ENCODE peak calls at places on chromosome 21, in six cellular contexts. One of them, this sample, is unnamed. For H3K9me3, the result is how much of the 10 kb centered on the place peaks cover.

GRCh38 chr21:45860493-45861155 is 120.9 kb upstream of the COL6A1 start:
- DNase-seq in heart left ventricle: no peak
- DNase-seq in upper lobe of left lung: peak
- DNase-seq in IMR-90: no peak
- DNase-seq in tibial nerve: no peak
- DNase-seq in psoas muscle: no peak
- DNase-seq in this sample: no peak

GRCh38 chr21:33395866-33396265 is 7.3 kb upstream of the IFNGR2 start:
- DNase-seq in heart left ventricle: no peak
- DNase-seq in tibial nerve: no peak
- DNase-seq in psoas muscle: no peak
- DNase-seq in IMR-90: peak
- DNase-seq in upper lobe of left lung: no peak
- DNase-seq in this sample: no peak

GRCh38 chr21:42286416-42286815 is 28.8 kb downstream of the TFF3 start:
- DNase-seq in IMR-90: no peak
- DNase-seq in psoas muscle: no peak
- DNase-seq in tibial nerve: no peak
- DNase-seq in upper lobe of left lung: no peak
- DNase-seq in heart left ventricle: no peak
- DNase-seq in this sample: no peak

GRCh38 chr21:43364851-43365424 is 62.0 kb downstream of the SIK1 start:
- DNase-seq in heart left ventricle: no peak
- DNase-seq in tibial nerve: no peak
- DNase-seq in upper lobe of left lung: peak
- DNase-seq in IMR-90: no peak
- DNase-seq in psoas muscle: no peak
- DNase-seq in this sample: peak

GRCh38 chr21:42195378-42196031 is 23.4 kb upstream of the ABCG1 start:
- DNase-seq in upper lobe of left lung: peak
- DNase-seq in tibial nerve: no peak
- DNase-seq in heart left ventricle: no peak
- DNase-seq in IMR-90: peak
- DNase-seq in psoas muscle: no peak
- DNase-seq in this sample: no peak

GRCh38 chr21:42486120-42486519 is 9.9 kb downstream of the RSPH1 start:
- DNase-seq in upper lobe of left lung: no peak
- DNase-seq in psoas muscle: no peak
- DNase-seq in IMR-90: no peak
- DNase-seq in tibial nerve: no peak
- DNase-seq in heart left ventricle: no peak
- DNase-seq in this sample: no peak

GRCh38 chr21:34307991-34308532 is 55.7 kb upstream of the KCNE2 start:
- DNase-seq in heart left ventricle: no peak
- DNase-seq in upper lobe of left lung: no peak
- DNase-seq in tibial nerve: no peak
- DNase-seq in IMR-90: no peak
- DNase-seq in psoas muscle: no peak
- DNase-seq in this sample: no peak

GRCh38 chr21:37072239-37072987 is 458 bp downstream of the PIGP start:
- DNase-seq in upper lobe of left lung: peak
- DNase-seq in IMR-90: peak
- DNase-seq in psoas muscle: peak
- DNase-seq in heart left ventricle: peak
- DNase-seq in tibial nerve: peak
- DNase-seq in this sample: peak

GRCh38 chr21:28705616-28706015 is 287.1 kb downstream of the LTN1 start:
- DNase-seq in psoas muscle: no peak
- DNase-seq in IMR-90: peak
- DNase-seq in heart left ventricle: no peak
- DNase-seq in tibial nerve: no peak
- DNase-seq in upper lobe of left lung: no peak
- DNase-seq in this sample: no peak

GRCh38 chr21:43467785-43468184 is 40.9 kb upstream of the SIK1 start:
- DNase-seq in psoas muscle: no peak
- DNase-seq in IMR-90: no peak
- DNase-seq in heart left ventricle: no peak
- DNase-seq in upper lobe of left lung: no peak
- DNase-seq in tibial nerve: no peak
- DNase-seq in this sample: no peak

GRCh38 chr21:43318841-43319781 is 107.8 kb downstream of the SIK1 start:
- DNase-seq in tibial nerve: no peak
- DNase-seq in heart left ventricle: peak
- DNase-seq in psoas muscle: peak
- DNase-seq in upper lobe of left lung: no peak
- DNase-seq in IMR-90: peak
- DNase-seq in this sample: peak

GRCh38 chr21:46126321-46127238 is 28.7 kb downstream of the COL6A2 start:
- DNase-seq in psoas muscle: peak
- DNase-seq in upper lobe of left lung: peak
- DNase-seq in heart left ventricle: peak
- DNase-seq in IMR-90: no peak
- DNase-seq in tibial nerve: peak
- DNase-seq in this sample: peak

GRCh38 chr21:20570824-20571232 is 427.4 kb upstream of the NCAM2 start:
- DNase-seq in IMR-90: no peak
- DNase-seq in heart left ventricle: no peak
- DNase-seq in psoas muscle: no peak
- DNase-seq in tibial nerve: no peak
- DNase-seq in upper lobe of left lung: no peak
- DNase-seq in this sample: no peak

GRCh38 chr21:46597896-46598343 is 7.0 kb downstream of the S100B start:
- DNase-seq in tibial nerve: no peak
- DNase-seq in psoas muscle: no peak
- DNase-seq in heart left ventricle: no peak
- DNase-seq in IMR-90: no peak
- DNase-seq in upper lobe of left lung: peak
- DNase-seq in this sample: no peak

GRCh38 chr21:42424848-42425602 is 21.3 kb downstream of the UBASH3A start:
- DNase-seq in IMR-90: no peak
- DNase-seq in tibial nerve: no peak
- DNase-seq in psoas muscle: no peak
- DNase-seq in heart left ventricle: no peak
- DNase-seq in upper lobe of left lung: no peak
- DNase-seq in this sample: no peak

GRCh38 chr21:42524341-42525227 is 10.9 kb downstream of the SLC37A1 start:
- DNase-seq in IMR-90: peak
- DNase-seq in psoas muscle: peak
- DNase-seq in tibial nerve: peak
- DNase-seq in upper lobe of left lung: peak
- DNase-seq in heart left ventricle: peak
- DNase-seq in this sample: peak

DNA sequence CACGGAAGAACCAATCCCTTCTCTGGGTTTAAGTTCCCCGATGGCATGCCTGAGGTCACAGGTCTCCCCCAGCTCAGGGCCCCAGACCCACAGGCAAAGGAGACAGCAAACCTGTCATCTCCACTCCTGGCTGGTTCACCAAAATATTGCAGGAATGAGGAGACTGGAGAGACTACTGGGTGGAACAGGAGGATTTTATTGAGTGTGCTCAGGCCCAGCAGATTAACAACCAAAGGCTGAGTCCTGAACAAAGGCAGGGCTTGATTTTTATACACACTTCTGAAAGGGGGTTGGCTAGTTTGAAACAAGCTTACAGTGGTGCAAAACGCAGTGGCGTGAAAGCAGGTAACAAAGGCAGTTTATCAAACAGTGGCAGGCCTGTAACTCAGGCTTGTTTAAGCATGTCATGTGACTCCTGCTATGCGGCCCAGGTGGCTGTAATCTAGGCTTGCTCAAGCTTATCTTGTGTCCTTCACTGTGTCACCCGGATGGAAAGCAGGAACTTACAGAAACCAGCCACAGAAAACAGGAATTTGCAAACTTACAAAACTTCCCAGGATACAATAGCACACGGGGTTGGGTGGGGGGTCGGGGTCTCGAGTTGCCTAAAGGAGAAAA is 27.4 kb upstream of the KCNJ15 start:
- DNase-seq in psoas muscle: no peak
- DNase-seq in heart left ventricle: no peak
- DNase-seq in tibial nerve: no peak
- DNase-seq in upper lobe of left lung: no peak
- DNase-seq in IMR-90: no peak
- DNase-seq in this sample: no peak
- H3K9me3 ChIP-seq in psoas muscle: under half
- H3K9me3 ChIP-seq in heart left ventricle: half or more
- H3K9me3 ChIP-seq in tibial nerve: under half
- H3K9me3 ChIP-seq in upper lobe of left lung: under half
- H3K9me3 ChIP-seq in IMR-90: under half
- H3K9me3 ChIP-seq in this sample: under half

GRCh38 chr21:30839304-30839703 is 9.7 kb upstream of the KRTAP7-1 start:
- DNase-seq in IMR-90: no peak
- DNase-seq in psoas muscle: no peak
- DNase-seq in tibial nerve: no peak
- DNase-seq in upper lobe of left lung: no peak
- DNase-seq in heart left ventricle: no peak
- DNase-seq in this sample: no peak
- TF ChIP-seq CTCF in IMR-90: no peak
- TF ChIP-seq CTCF in psoas muscle: no peak
- TF ChIP-seq CTCF in tibial nerve: no peak
- TF ChIP-seq CTCF in upper lobe of left lung: no peak
- TF ChIP-seq CTCF in heart left ventricle: peak
- TF ChIP-seq CTCF in this sample: no peak

GRCh38 chr21:8989883-8990325 is 1531.5 kb upstream of the TPTE start:
- DNase-seq in tibial nerve: no peak
- DNase-seq in IMR-90: no peak
- DNase-seq in heart left ventricle: peak
- DNase-seq in upper lobe of left lung: peak
- DNase-seq in psoas muscle: no peak
- DNase-seq in this sample: no peak

GRCh38 chr21:8990326-8991087 is 1530.9 kb upstream of the TPTE start:
- DNase-seq in upper lobe of left lung: no peak
- DNase-seq in psoas muscle: no peak
- DNase-seq in heart left ventricle: no peak
- DNase-seq in IMR-90: no peak
- DNase-seq in tibial nerve: no peak
- DNase-seq in this sample: no peak

GRCh38 chr21:8988696-8989095 is 1532.7 kb upstream of the TPTE start:
- DNase-seq in psoas muscle: no peak
- DNase-seq in heart left ventricle: no peak
- DNase-seq in tibial nerve: no peak
- DNase-seq in IMR-90: no peak
- DNase-seq in upper lobe of left lung: no peak
- DNase-seq in this sample: no peak

GRCh38 chr21:8991088-8991907 is 1530.1 kb upstream of the TPTE start:
- DNase-seq in IMR-90: no peak
- DNase-seq in heart left ventricle: no peak
- DNase-seq in psoas muscle: no peak
- DNase-seq in tibial nerve: no peak
- DNase-seq in upper lobe of left lung: no peak
- DNase-seq in this sample: no peak

GRCh38 chr21:8989261-8989882 is 1532.0 kb upstream of the TPTE start:
- DNase-seq in psoas muscle: no peak
- DNase-seq in upper lobe of left lung: no peak
- DNase-seq in heart left ventricle: no peak
- DNase-seq in IMR-90: no peak
- DNase-seq in tibial nerve: no peak
- DNase-seq in this sample: no peak
- H3K9me3 ChIP-seq in psoas muscle: under half
- H3K9me3 ChIP-seq in upper lobe of left lung: under half
- H3K9me3 ChIP-seq in heart left ventricle: under half
- H3K9me3 ChIP-seq in IMR-90: under half
- H3K9me3 ChIP-seq in tibial nerve: under half
- H3K9me3 ChIP-seq in this sample: under half

GRCh38 chr21:15062566-15062965 is 2.2 kb downstream of the NRIP1 start:
- DNase-seq in heart left ventricle: no peak
- DNase-seq in tibial nerve: no peak
- DNase-seq in upper lobe of left lung: no peak
- DNase-seq in IMR-90: no peak
- DNase-seq in psoas muscle: no peak
- DNase-seq in this sample: no peak
- TF ChIP-seq CTCF in heart left ventricle: peak
- TF ChIP-seq CTCF in tibial nerve: no peak
- TF ChIP-seq CTCF in upper lobe of left lung: no peak
- TF ChIP-seq CTCF in IMR-90: no peak
- TF ChIP-seq CTCF in psoas muscle: no peak
- TF ChIP-seq CTCF in this sample: no peak

DNA sequence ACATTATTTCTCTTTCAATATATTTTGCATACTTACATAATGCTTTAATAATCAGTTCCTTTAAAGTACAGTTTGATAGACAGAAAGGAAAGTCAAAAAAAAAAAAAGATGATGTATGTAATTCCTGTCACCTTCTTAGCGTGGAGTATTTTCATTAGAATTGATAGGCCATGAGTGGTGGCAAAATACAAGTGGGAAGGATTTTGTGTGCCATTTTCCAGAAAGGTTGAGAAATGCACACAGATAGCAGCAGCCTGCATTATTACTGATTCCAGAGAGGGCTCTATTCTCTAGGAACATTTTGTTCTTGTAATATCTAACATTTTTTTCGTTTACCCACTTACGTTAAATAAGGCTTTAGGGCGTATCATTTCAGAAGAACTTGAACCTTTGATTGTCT is 475.6 kb downstream of the DSCAM start:
- DNase-seq in heart left ventricle: no peak
- DNase-seq in IMR-90: no peak
- DNase-seq in upper lobe of left lung: no peak
- DNase-seq in psoas muscle: no peak
- DNase-seq in tibial nerve: no peak
- DNase-seq in this sample: no peak
- H3K9me3 ChIP-seq in heart left ventricle: under half
- H3K9me3 ChIP-seq in IMR-90: under half
- H3K9me3 ChIP-seq in upper lobe of left lung: under half
- H3K9me3 ChIP-seq in psoas muscle: under half
- H3K9me3 ChIP-seq in tibial nerve: under half
- H3K9me3 ChIP-seq in this sample: under half

DNA sequence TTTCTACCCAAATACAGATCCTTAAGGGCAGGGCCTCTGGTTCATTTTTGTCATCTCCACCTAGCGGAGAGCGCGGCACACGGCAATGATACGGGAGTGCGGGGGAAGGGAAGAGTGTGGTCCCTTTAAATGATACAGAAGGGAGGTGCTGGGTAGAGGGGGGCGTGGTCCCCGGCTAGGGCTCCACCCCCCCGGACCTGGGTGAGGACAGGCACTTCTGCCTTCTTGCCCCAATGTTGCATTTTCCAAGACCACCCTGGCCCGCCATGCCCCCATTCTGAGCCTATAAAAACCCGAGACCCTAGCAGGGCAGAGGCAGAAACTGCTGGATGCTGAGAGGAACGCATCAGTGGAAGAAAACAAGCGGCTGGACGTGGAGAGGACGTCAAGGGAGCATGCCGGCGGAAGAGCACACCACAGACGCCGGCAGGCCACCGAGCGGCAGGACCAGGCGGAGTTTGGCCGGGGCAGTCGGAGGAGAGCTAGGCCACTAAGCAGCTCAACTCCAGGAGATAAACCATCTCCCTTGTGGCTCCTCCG is 30.0 kb downstream of the LRRC3 start:
- DNase-seq in upper lobe of left lung: peak
- DNase-seq in tibial nerve: no peak
- DNase-seq in heart left ventricle: no peak
- DNase-seq in psoas muscle: no peak
- DNase-seq in IMR-90: peak
- DNase-seq in this sample: no peak
- TF ChIP-seq CTCF in upper lobe of left lung: peak
- TF ChIP-seq CTCF in tibial nerve: no peak
- TF ChIP-seq CTCF in heart left ventricle: no peak
- TF ChIP-seq CTCF in psoas muscle: no peak
- TF ChIP-seq CTCF in IMR-90: peak
- TF ChIP-seq CTCF in this sample: no peak

This sample was measured in ovary.